ENCODE peak calls at places on chromosomes 3 and 15, in ten cellular contexts. A is adrenal gland, J is IMR-90, P is upper lobe of right lung, S is SJSA1, C is GM06990, M is uterus, O is ovary, K is cardiac muscle cell, L is HepG2. T is an unnamed sample.
A peak's percentile ranks its signal among the peaks of the same experiment; 100 is the strongest.

GRCh38 chr3:113166719-113167492 is 44.5 kb upstream of the BOC start:
- DNase-seq in P (no peak), L (no peak), M (peak; percentile 75), J (peak; percentile 65), S (no peak), C (no peak), O (peak; percentile 68), A (peak; percentile 30), K (peak; percentile 77), T (peak; percentile 40)

GRCh38 chr3:178131801-178132200 is 404.4 kb upstream of the KCNMB2 start:
- DNase-seq in J (peak; percentile 52), P (no peak), L (no peak), S (no peak), O (no peak), K (no peak), C (no peak), A (no peak), M (no peak), T (no peak)

GRCh38 chr3:58411036-58411435 is 22.6 kb downstream of the PDHB start:
- DNase-seq in A (no peak), O (no peak), M (no peak), L (no peak), P (no peak), C (no peak), S (no peak), J (no peak), K (no peak), T (peak; percentile 39)

GRCh38 chr3:42224658-42225421 is 41.1 kb downstream of the CCK start:
- DNase-seq in K (no peak), C (no peak), M (no peak), L (no peak), O (no peak), S (peak; percentile 39), A (no peak), P (no peak), J (peak; percentile 12), T (no peak)

GRCh38 chr3:192434186-192434585 is 293.2 kb downstream of the FGF12 start:
- DNase-seq in A (no peak), P (no peak), O (no peak), S (no peak), C (no peak), K (no peak), M (no peak), L (no peak), J (no peak), T (no peak)

GRCh38 chr3:57911588-57911987 is 96.6 kb upstream of the FLNB start:
- DNase-seq in P (no peak), C (no peak), A (no peak), O (no peak), M (no peak), J (peak; percentile 18), L (peak; percentile 15), K (no peak), S (peak; percentile 58), T (no peak)

GRCh38 chr3:138440137-138440536 is 5.7 kb downstream of the ESYT3 start:
- DNase-seq in L (no peak), O (no peak), J (no peak), P (peak; percentile 93), S (peak; percentile 46), A (no peak), M (no peak), K (peak; percentile 85), C (no peak), T (no peak)

GRCh38 chr3:53833650-53834049 is 12.6 kb downstream of the CHDH start:
- DNase-seq in J (no peak), M (no peak), L (no peak), P (no peak), O (no peak), K (no peak), A (no peak), C (no peak), S (no peak), T (no peak)

GRCh38 chr3:165984589-165984988 is 147.4 kb upstream of the BCHE start:
- DNase-seq in C (no peak), S (no peak), K (no peak), A (no peak), M (no peak), P (no peak), O (no peak), L (no peak), J (no peak), T (no peak)

GRCh38 chr15:59998256-59999063 is 5.7 kb upstream of the FOXB1 start:
- DNase-seq in P (no peak), C (no peak), J (no peak), A (no peak), L (no peak), O (no peak), K (no peak), S (no peak), M (no peak), T (no peak)

GRCh38 chr15:76099388-76099787 is 39.6 kb downstream of the TMEM266 start:
- DNase-seq in S (no peak), L (no peak), O (no peak), M (no peak), K (no peak), J (no peak), C (no peak), A (no peak), P (no peak), T (no peak)
- H3K27me3 ChIP-seq in S (peaks cover 2% of the 10 kb centered on the region), L (no peaks in the 10 kb centered on the region), O (no peaks in the 10 kb centered on the region), M (no peaks in the 10 kb centered on the region), K (no peaks in the 10 kb centered on the region), J (peaks cover 16% of the 10 kb centered on the region), C (no peaks in the 10 kb centered on the region), A (no peaks in the 10 kb centered on the region), P (peaks cover 12% of the 10 kb centered on the region), T (peaks cover 36% of the 10 kb centered on the region)

GRCh38 chr3:45868213-45868612 is 18.1 kb upstream of the CCR9 start:
- DNase-seq in A (no peak), P (no peak), C (no peak), S (no peak), J (no peak), O (no peak), M (no peak), K (no peak), L (no peak), T (no peak)

GRCh38 chr3:45870099-45870498 is 16.2 kb upstream of the CCR9 start:
- DNase-seq in J (no peak), M (no peak), K (no peak), S (no peak), C (no peak), P (no peak), A (no peak), O (no peak), L (no peak), T (no peak)

GRCh38 chr3:45872569-45872968 is 13.8 kb upstream of the CCR9 start:
- DNase-seq in S (no peak), L (no peak), P (no peak), O (no peak), C (no peak), A (no peak), M (no peak), K (no peak), J (no peak), T (no peak)

GRCh38 chr3:45871834-45872233 is 14.5 kb upstream of the CCR9 start:
- DNase-seq in J (no peak), K (no peak), M (no peak), L (no peak), A (no peak), P (no peak), S (no peak), O (no peak), C (no peak), T (no peak)

GRCh38 chr3:45869638-45870037 is 16.7 kb upstream of the CCR9 start:
- DNase-seq in A (no peak), S (no peak), M (no peak), O (no peak), K (no peak), L (no peak), C (no peak), J (no peak), P (no peak), T (no peak)
- H3K27me3 ChIP-seq in A (no peaks in the 10 kb centered on the region), S (no peaks in the 10 kb centered on the region), M (no peaks in the 10 kb centered on the region), O (no peaks in the 10 kb centered on the region), K (no peaks in the 10 kb centered on the region), L (no peaks in the 10 kb centered on the region), C (peaks cover 1% of the 10 kb centered on the region), J (peaks cover 45% of the 10 kb centered on the region), P (no peaks in the 10 kb centered on the region), T (peaks cover 71% of the 10 kb centered on the region)

GRCh38 chr15:40928351-40928974 is 677 bp upstream of the DLL4 start:
- DNase-seq in C (no peak), K (no peak), A (no peak), J (no peak), S (no peak), O (no peak), M (no peak), P (no peak), L (no peak), T (no peak)

GRCh38 chr15:40926659-40927496 is 2.3 kb upstream of the DLL4 start:
- DNase-seq in O (no peak), K (no peak), A (no peak), C (no peak), M (no peak), S (no peak), J (no peak), L (no peak), P (no peak), T (no peak)

GRCh38 chr15:40925495-40925862 is 3.7 kb upstream of the DLL4 start:
- DNase-seq in O (no peak), A (no peak), J (no peak), C (no peak), M (no peak), K (no peak), L (no peak), P (no peak), S (no peak), T (no peak)

GRCh38 chr15:40927497-40928346 is 1.4 kb upstream of the DLL4 start:
- DNase-seq in K (no peak), P (no peak), L (no peak), M (no peak), J (no peak), A (no peak), S (no peak), O (no peak), C (no peak), T (no peak)

GRCh38 chr15:40925863-40926658 is 3.1 kb upstream of the DLL4 start:
- DNase-seq in S (no peak), P (no peak), L (no peak), K (peak; percentile 49), C (no peak), M (no peak), A (no peak), J (no peak), O (no peak), T (no peak)
- H3K27me3 ChIP-seq in S (peaks cover 60% of the 10 kb centered on the region), P (peaks cover 44% of the 10 kb centered on the region), L (peaks cover 9% of the 10 kb centered on the region), K (peaks cover 99% of the 10 kb centered on the region), C (peaks cover 4% of the 10 kb centered on the region), M (peaks cover 2% of the 10 kb centered on the region), A (peaks cover 29% of the 10 kb centered on the region), J (peaks cover 26% of the 10 kb centered on the region), O (peaks cover 4% of the 10 kb centered on the region), T (peaks cover 94% of the 10 kb centered on the region)

GRCh38 chr15:74133071-74133702 is 2.8 kb downstream of the ISLR2 start:
- DNase-seq in P (no peak), K (peak; percentile 24), L (no peak), C (no peak), M (no peak), S (no peak), J (no peak), A (no peak), O (no peak), T (peak; percentile 19)
- H3K27me3 ChIP-seq in P (peaks cover 95% of the 10 kb centered on the region), K (peaks cover 83% of the 10 kb centered on the region), L (peaks cover 16% of the 10 kb centered on the region), C (peaks cover 6% of the 10 kb centered on the region), M (peaks cover 23% of the 10 kb centered on the region), S (peaks cover 68% of the 10 kb centered on the region), J (peaks cover 93% of the 10 kb centered on the region), A (peaks cover 79% of the 10 kb centered on the region), O (peaks cover 4% of the 10 kb centered on the region), T (peaks cover 97% of the 10 kb centered on the region)

GRCh38 chr3:14834121-14834520 is 15.4 kb downstream of the FGD5 start:
- DNase-seq in C (no peak), O (no peak), K (no peak), M (no peak), A (no peak), P (no peak), L (no peak), S (no peak), J (no peak), T (no peak)
- H3K27me3 ChIP-seq in C (peaks cover 2% of the 10 kb centered on the region), O (no peaks in the 10 kb centered on the region), K (no peaks in the 10 kb centered on the region), M (no peaks in the 10 kb centered on the region), A (no peaks in the 10 kb centered on the region), P (no peaks in the 10 kb centered on the region), L (no peaks in the 10 kb centered on the region), S (peaks cover 35% of the 10 kb centered on the region), J (peaks cover 24% of the 10 kb centered on the region), T (peaks cover 56% of the 10 kb centered on the region)